ENCODE peak calls at places on chromosomes 5 and 9, in seven cellular contexts. B, O, K, J, E, I and X are unnamed samples.

GRCh38 chr5:80082731-80083114 is 47.6 kb downstream of the THBS4 start:
- DNase-seq in B (no peak), O (peak; percentile 71), K (peak; percentile 89), J (peak; percentile 71), E (no peak), I (peak; percentile 76), X (peak; percentile 56)

GRCh38 chr9:129208191-129209091 is 30.4 kb upstream of the IER5L start:
- DNase-seq in B (no peak), O (no peak), K (peak; percentile 96), J (no peak), E (peak; percentile 81), I (peak; percentile 52), X (no peak)

GRCh38 chr9:127575875-127576778 is 36.0 kb upstream of the STXBP1 start:
- DNase-seq in B (peak; percentile 91), O (peak; percentile 25), K (no peak), J (no peak), E (no peak), I (no peak), X (no peak)

GRCh38 chr5:177204281-177204680 is 70.7 kb downstream of the NSD1 start:
- DNase-seq in B (no peak), O (no peak), K (no peak), J (no peak), E (no peak), I (no peak), X (no peak)

GRCh38 chr5:150341331-150341730 is 16.2 kb upstream of the TCOF1 start:
- DNase-seq in B (no peak), O (no peak), K (no peak), J (no peak), E (no peak), I (no peak), X (no peak)

GRCh38 chr5:156893517-156893916 is 43.4 kb downstream of the PPP1R2B start:
- DNase-seq in B (no peak), O (no peak), K (no peak), J (no peak), E (no peak), I (no peak), X (no peak)

GRCh38 chr5:172150514-172151425 is 37.3 kb downstream of the STK10 start:
- DNase-seq in B (no peak), O (peak; percentile 21), K (no peak), J (peak; percentile 46), E (no peak), I (no peak), X (peak; percentile 50)

GRCh38 chr5:134245101-134245604 is 19.3 kb upstream of the PPP2CA start:
- DNase-seq in B (peak; percentile 86), O (peak; percentile 84), K (peak; percentile 52), J (no peak), E (no peak), I (peak; percentile 18), X (no peak)

GRCh38 chr9:35729101-35729500 is 2.9 kb downstream of the TLN1 start:
- DNase-seq in B (no peak), O (no peak), K (no peak), J (no peak), E (no peak), I (no peak), X (no peak)

GRCh38 chr9:69089491-69089890 is 53.9 kb downstream of the FXN start:
- DNase-seq in B (no peak), O (no peak), K (peak; percentile 82), J (no peak), E (no peak), I (no peak), X (no peak)

GRCh38 chr5:133246376-133247144 is 194.7 kb downstream of the HSPA4 start:
- DNase-seq in B (no peak), O (peak; percentile 70), K (no peak), J (no peak), E (no peak), I (no peak), X (no peak)

GRCh38 chr5:69416180-69416579 is 1.3 kb downstream of the MARVELD2 start:
- DNase-seq in B (no peak), O (no peak), K (peak; percentile 61), J (no peak), E (no peak), I (no peak), X (peak; percentile 15)

GRCh38 chr9:128100581-128100980 is 26.9 kb downstream of the PTGES2 start:
- DNase-seq in B (no peak), O (no peak), K (no peak), J (no peak), E (no peak), I (no peak), X (peak; percentile 23)

GRCh38 chr9:107251756-107252322 is 31.2 kb upstream of the RAD23B start:
- DNase-seq in B (peak; percentile 97), O (peak; percentile 94), K (no peak), J (peak; percentile 56), E (no peak), I (no peak), X (no peak)

GRCh38 chr5:177491429-177491945 is 5.9 kb downstream of the PDLIM7 start:
- DNase-seq in B (peak; percentile 65), O (peak; percentile 53), K (peak; percentile 94), J (peak; percentile 56), E (peak; percentile 44), I (peak; percentile 88), X (peak; percentile 59)

GRCh38 chr9:129023036-129023907 is 4.9 kb downstream of the SH3GLB2 start:
- DNase-seq in B (no peak), O (peak; percentile 83), K (no peak), J (peak; percentile 89), E (no peak), I (no peak), X (no peak)

GRCh38 chr9:35193762-35194161 is 32.0 kb downstream of the UNC13B start:
- DNase-seq in B (peak; percentile 64), O (no peak), K (peak; percentile 38), J (no peak), E (no peak), I (no peak), X (no peak)

GRCh38 chr9:124363326-124364096 is 51.7 kb downstream of the PSMB7 start:
- DNase-seq in B (no peak), O (peak; percentile 92), K (no peak), J (no peak), E (no peak), I (no peak), X (no peak)

GRCh38 chr5:171724771-171725609 is 60.6 kb upstream of the SMIM23 start:
- DNase-seq in B (no peak), O (peak; percentile 45), K (peak; percentile 8), J (no peak), E (no peak), I (no peak), X (no peak)

GRCh38 chr5:107067391-107067790 is 603.3 kb downstream of the EFNA5 start:
- DNase-seq in B (no peak), O (peak; percentile 9), K (peak; percentile 36), J (no peak), E (no peak), I (no peak), X (no peak)
- TF ChIP-seq CTCF in B (no peak), O (no peak), K (peak; percentile 52), J (no peak), E (no peak), I (no peak), X (no peak)

GRCh38 chr5:112784726-112785125 is 47.0 kb downstream of the APC start:
- DNase-seq in B (no peak), O (peak; percentile 29), K (peak; percentile 32), J (no peak), E (no peak), I (no peak), X (no peak)

GRCh38 chr5:112776301-112776856 is 38.7 kb downstream of the APC start:
- DNase-seq in B (no peak), O (peak; percentile 86), K (no peak), J (no peak), E (no peak), I (no peak), X (no peak)

GRCh38 chr5:112779531-112779930 is 41.8 kb downstream of the APC start:
- DNase-seq in B (no peak), O (peak; percentile 61), K (no peak), J (no peak), E (no peak), I (no peak), X (no peak)
- H3K36me3 ChIP-seq in B (no peaks in the 10 kb centered on the region), O (peaks cover 5% of the 10 kb centered on the region), K (no peaks in the 10 kb centered on the region), J (peaks cover 70% of the 10 kb centered on the region), E (peaks cover 57% of the 10 kb centered on the region), I (peaks cover 18% of the 10 kb centered on the region), X (no peaks in the 10 kb centered on the region)

GRCh38 chr5:4044881-4045280 is 449.2 kb downstream of the IRX1 start:
- DNase-seq in B (no peak), O (no peak), K (no peak), J (no peak), E (no peak), I (no peak), X (no peak)

GRCh38 chr5:4053111-4053510 is 457.5 kb downstream of the IRX1 start:
- DNase-seq in B (no peak), O (no peak), K (no peak), J (no peak), E (no peak), I (no peak), X (no peak)

GRCh38 chr5:4054092-4054491 is 458.5 kb downstream of the IRX1 start:
- DNase-seq in B (no peak), O (no peak), K (no peak), J (no peak), E (no peak), I (no peak), X (no peak)

GRCh38 chr5:4048398-4048797 is 452.8 kb downstream of the IRX1 start:
- DNase-seq in B (no peak), O (no peak), K (no peak), J (no peak), E (no peak), I (no peak), X (no peak)

GRCh38 chr5:4050203-4050602 is 454.6 kb downstream of the IRX1 start:
- DNase-seq in B (no peak), O (no peak), K (no peak), J (no peak), E (no peak), I (no peak), X (no peak)
- TF ChIP-seq CTCF in B (no peak), O (no peak), K (no peak), J (no peak), E (no peak), I (no peak), X (no peak)

GRCh38 chr9:131204285-131204684 is 72.0 kb downstream of the FAM78A start:
- DNase-seq in B (no peak), O (no peak), K (peak; percentile 72), J (no peak), E (no peak), I (no peak), X (no peak)

GRCh38 chr9:131203438-131204219 is 72.7 kb downstream of the FAM78A start:
- DNase-seq in B (peak; percentile 3), O (no peak), K (peak; percentile 72), J (no peak), E (no peak), I (no peak), X (no peak)

GRCh38 chr9:131197160-131197911 is 72.0 kb downstream of the NUP214 start:
- DNase-seq in B (no peak), O (no peak), K (no peak), J (no peak), E (no peak), I (no peak), X (no peak)

GRCh38 chr9:131198316-131198715 is 72.9 kb downstream of the NUP214 start:
- DNase-seq in B (no peak), O (no peak), K (no peak), J (no peak), E (no peak), I (no peak), X (no peak)

DNA sequence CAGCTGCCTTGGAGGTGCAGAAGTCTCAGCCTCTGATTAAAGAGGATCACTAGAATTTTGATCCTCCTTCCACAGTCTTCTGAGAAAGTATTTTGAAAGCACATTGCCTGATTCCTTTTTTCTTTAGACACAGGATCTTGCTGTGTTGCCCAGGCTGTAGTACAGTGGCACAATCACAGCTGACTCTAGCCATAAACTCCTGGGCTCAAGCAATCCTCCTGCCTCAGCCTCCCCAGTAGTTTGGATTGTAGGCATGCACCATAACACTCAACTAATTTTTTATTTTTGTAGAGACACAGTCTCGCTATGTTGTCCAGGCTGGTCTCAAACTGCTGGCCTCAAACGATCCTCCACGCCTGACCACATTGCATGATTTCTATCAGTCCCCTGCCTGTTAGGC is 74.5 kb downstream of the FAM78A start:
- DNase-seq in B (no peak), O (no peak), K (no peak), J (no peak), E (no peak), I (no peak), X (no peak)
- H3K36me3 ChIP-seq in B (peaks cover 22% of the 10 kb centered on the region), O (peaks cover 15% of the 10 kb centered on the region), K (peaks cover 11% of the 10 kb centered on the region), J (peaks cover 98% of the 10 kb centered on the region), E (peaks cover 79% of the 10 kb centered on the region), I (peaks cover 26% of the 10 kb centered on the region), X (peaks cover 23% of the 10 kb centered on the region)